ENCODE peak calls at places on chromosomes 7 and 10, in ten cellular contexts. A is HCT116; M is heart left ventricle; K is lung; J is heart right ventricle; G is upper lobe of right lung; L is upper lobe of left lung; Q is GM23338; U is CD8-positive, alpha-beta T cell; Z is left lung. I is an unnamed sample.

GRCh38 chr10:35208949-35209613 is 82.4 kb downstream of the CREM start:
- ATAC-seq in A (no peak), M (no peak), K (no peak), J (no peak), G (no peak), L (no peak), Q (no peak), U (no peak), Z (no peak), I (no peak)

GRCh38 chr7:11235491-11235890 is 261.8 kb downstream of the PHF14 start:
- ATAC-seq in A (no peak), M (no peak), K (no peak), J (no peak), G (no peak), L (no peak), Q (peak; percentile 21), U (no peak), Z (no peak), I (no peak)

GRCh38 chr7:57327081-57327480 is 122.9 kb upstream of the ZNF716 start:
- ATAC-seq in A (no peak), M (no peak), K (no peak), J (no peak), G (no peak), L (no peak), Q (no peak), U (no peak), Z (no peak), I (no peak)

GRCh38 chr10:1049425-1049958 is 573 bp upstream of the IDI1 start:
- ATAC-seq in A (no peak), M (no peak), K (no peak), J (no peak), G (no peak), L (no peak), Q (peak; percentile 3), U (no peak), Z (no peak), I (no peak)

GRCh38 chr10:91975438-91975837 is 51.9 kb downstream of the BTAF1 start:
- ATAC-seq in A (no peak), M (no peak), K (no peak), J (no peak), G (no peak), L (no peak), Q (no peak), U (no peak), Z (no peak), I (no peak)

GRCh38 chr10:43892062-43892765 is 243.5 kb upstream of the ZNF32 start:
- ATAC-seq in A (no peak), M (peak; percentile 81), K (peak; percentile 34), J (peak; percentile 68), G (peak; percentile 62), L (peak; percentile 6), Q (no peak), U (no peak), Z (peak; percentile 22), I (no peak)

GRCh38 chr10:131094406-131095108 is 217.0 kb downstream of the TCERG1L start:
- ATAC-seq in A (peak; percentile 90), M (peak; percentile 27), K (peak; percentile 70), J (no peak), G (peak; percentile 50), L (peak; percentile 58), Q (peak; percentile 69), U (no peak), Z (peak; percentile 66), I (no peak)

GRCh38 chr10:25682203-25682950 is 251.7 kb upstream of the MYO3A start:
- ATAC-seq in A (no peak), M (peak; percentile 87), K (no peak), J (peak; percentile 86), G (peak; percentile 37), L (peak; percentile 80), Q (peak; percentile 72), U (no peak), Z (peak; percentile 57), I (no peak)

GRCh38 chr7:30683839-30684238 is 1.6 kb upstream of the CRHR2 start:
- ATAC-seq in A (no peak), M (peak; percentile 42), K (no peak), J (no peak), G (no peak), L (no peak), Q (no peak), U (no peak), Z (no peak), I (no peak)

GRCh38 chr7:121360564-121360963 is 31.8 kb downstream of the WNT16 start:
- ATAC-seq in A (no peak), M (no peak), K (no peak), J (no peak), G (no peak), L (no peak), Q (no peak), U (peak; percentile 66), Z (no peak), I (no peak)

GRCh38 chr10:123687758-123688157 is 21.6 kb downstream of the GPR26 start:
- ATAC-seq in A (peak; percentile 86), M (no peak), K (no peak), J (no peak), G (no peak), L (no peak), Q (peak; percentile 83), U (no peak), Z (no peak), I (no peak)

GRCh38 chr7:92691578-92691977 is 101.4 kb upstream of the FAM133B start:
- ATAC-seq in A (peak; percentile 39), M (no peak), K (no peak), J (no peak), G (peak; percentile 76), L (peak; percentile 54), Q (peak; percentile 66), U (peak; percentile 86), Z (peak; percentile 57), I (no peak)

DNA sequence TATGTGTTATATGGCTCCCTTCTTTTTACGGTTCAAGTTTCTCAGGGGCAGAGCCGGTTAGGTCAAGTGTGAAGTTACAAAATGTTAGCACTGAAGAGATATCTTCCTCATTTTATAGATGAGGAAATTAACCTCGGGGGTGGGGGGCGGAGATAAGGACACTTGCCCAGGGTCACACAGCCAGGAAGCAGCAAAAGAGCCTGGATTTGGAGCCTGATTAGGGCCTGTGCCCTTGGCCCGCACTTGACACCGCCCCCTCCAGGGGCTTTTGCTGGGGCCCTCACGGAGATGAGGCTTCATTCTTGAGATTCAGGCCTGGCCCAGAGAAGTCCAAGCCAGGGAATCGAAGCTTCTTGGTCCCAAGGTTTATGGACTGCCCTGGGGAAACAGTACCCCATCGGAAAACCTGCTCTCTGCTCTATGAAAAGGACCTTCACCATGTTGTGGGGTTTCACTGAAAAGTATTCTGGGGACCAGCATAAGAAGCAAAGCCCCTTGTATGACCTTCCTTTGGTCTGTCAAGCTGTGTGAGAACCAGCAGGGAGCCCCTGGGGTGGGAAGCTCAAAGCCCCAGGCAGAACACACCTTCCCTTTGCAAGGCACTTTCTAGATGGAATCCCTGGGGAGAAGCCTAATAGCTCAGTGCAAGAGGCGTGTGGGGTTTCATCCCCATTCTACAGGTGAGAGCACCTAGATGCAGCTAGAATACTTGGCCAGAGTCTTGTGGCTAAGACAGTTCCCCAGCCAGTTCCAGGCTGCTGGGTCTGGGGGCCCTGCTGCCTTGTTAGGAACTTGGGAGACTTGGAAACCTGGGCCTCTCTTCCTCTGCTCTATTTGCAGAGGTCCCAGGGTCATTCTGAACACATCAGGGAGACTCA is 21.9 kb downstream of the UNC5B start:
- ATAC-seq in A (no peak), M (no peak), K (no peak), J (no peak), G (peak; percentile 60), L (peak; percentile 12), Q (peak; percentile 11), U (no peak), Z (no peak), I (no peak)
- H3K27ac ChIP-seq in A (no peak overlapping the region), M (peak overlapping the region; percentile 50), K (no peak overlapping the region), J (peak overlapping the region; percentile 75), G (peak overlapping the region; percentile 65), L (peak overlapping the region; percentile 82), Q (no peak overlapping the region), U (no peak overlapping the region), Z (peak overlapping the region; percentile 61), I (no peak overlapping the region)

DNA sequence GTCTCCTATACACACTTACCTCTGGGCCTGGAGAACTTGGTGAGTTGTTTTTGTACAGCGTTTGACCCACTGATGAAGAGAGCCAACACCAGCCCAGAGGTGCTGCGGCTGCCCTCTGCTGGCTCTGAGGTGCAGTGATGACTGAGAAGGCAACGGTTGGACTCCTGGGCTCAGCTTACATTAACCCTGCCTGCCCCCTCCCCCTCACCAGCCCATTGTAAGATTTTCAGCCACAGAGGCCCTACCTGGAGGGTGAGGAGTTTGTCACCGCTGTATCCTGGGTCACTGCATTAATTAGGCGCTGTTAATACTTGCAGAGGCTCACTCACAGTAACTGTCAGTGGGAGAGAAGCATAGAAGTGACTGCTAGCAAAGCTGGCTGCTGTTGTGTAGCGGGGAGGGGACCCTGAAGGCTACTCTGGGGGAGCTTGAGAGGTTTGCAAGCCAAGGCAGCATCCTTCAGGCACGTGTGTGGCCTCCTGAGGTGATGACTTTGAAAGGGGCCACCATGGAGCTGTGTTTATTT is 18.9 kb upstream of the ANKRD2 start:
- ATAC-seq in A (peak; percentile 99), M (peak; percentile 91), K (peak; percentile 94), J (peak; percentile 88), G (peak; percentile 97), L (peak; percentile 96), Q (peak; percentile 83), U (peak; percentile 79), Z (peak; percentile 95), I (peak; percentile 95)
- H3K4me3 ChIP-seq in A (no peak overlapping the region), M (no peak overlapping the region), K (no peak overlapping the region), J (no peak overlapping the region), G (no peak overlapping the region), L (no peak overlapping the region), Q (peak overlapping the region; percentile 38), U (no peak overlapping the region), Z (no peak overlapping the region), I (no peak overlapping the region)

GRCh38 chr7:75578081-75578480 is 86.0 kb downstream of the SPDYE5 start:
- ATAC-seq in A (no peak), M (no peak), K (no peak), J (no peak), G (no peak), L (no peak), Q (no peak), U (no peak), Z (no peak), I (no peak)
- TF ChIP-seq CTCF in A (no peak), M (no peak), K (no peak), J (no peak), G (no peak), L (no peak), Q (no peak), U (no peak), Z (no peak), I (no peak)

GRCh38 chr10:125114761-125115391 is 45.5 kb downstream of the CTBP2 start:
- ATAC-seq in A (no peak), M (peak; percentile 16), K (no peak), J (no peak), G (no peak), L (no peak), Q (no peak), U (no peak), Z (no peak), I (no peak)

GRCh38 chr10:125112697-125113494 is 47.5 kb downstream of the CTBP2 start:
- ATAC-seq in A (no peak), M (no peak), K (peak; percentile 12), J (no peak), G (peak; percentile 88), L (no peak), Q (no peak), U (no peak), Z (peak; percentile 89), I (no peak)

GRCh38 chr10:125116041-125116649 is 44.2 kb downstream of the CTBP2 start:
- ATAC-seq in A (no peak), M (no peak), K (no peak), J (no peak), G (no peak), L (no peak), Q (no peak), U (no peak), Z (no peak), I (no peak)

GRCh38 chr10:125115409-125115808 is 45.0 kb downstream of the CTBP2 start:
- ATAC-seq in A (no peak), M (no peak), K (no peak), J (no peak), G (no peak), L (no peak), Q (no peak), U (no peak), Z (no peak), I (no peak)

GRCh38 chr10:125113661-125114388 is 46.5 kb downstream of the CTBP2 start:
- ATAC-seq in A (no peak), M (peak; percentile 26), K (no peak), J (peak; percentile 31), G (no peak), L (peak; percentile 75), Q (no peak), U (no peak), Z (peak; percentile 26), I (peak; percentile 11)
- H3K27ac ChIP-seq in A (no peak overlapping the region), M (peak overlapping the region; percentile 57), K (no peak overlapping the region), J (peak overlapping the region; percentile 48), G (no peak overlapping the region), L (peak overlapping the region; percentile 14), Q (no peak overlapping the region), U (no peak overlapping the region), Z (no peak overlapping the region), I (peak overlapping the region; percentile 46)

I was measured in gastroesophageal sphincter.